ENCODE peak calls at places on chromosomes 4 and X, in seven cellular contexts. L is GM23248; Q is CD8-positive, alpha-beta memory T cell; T is mesenchymal stem cell; G is PC-9; I is mammary epithelial cell; O is upper lobe of right lung. V is an unnamed sample. For H3K4me1 and H3K27me3, the result is how much of the 10 kb centered on the place peaks cover.

GRCh38 chrX:123424546-123424945 is 240.5 kb downstream of the GRIA3 start:
- DNase-seq in L (peak), Q (no peak), T (peak), G (no peak), I (peak), O (no peak), V (no peak)

GRCh38 chr4:146308951-146309350 is 94.6 kb downstream of the REELD1 start:
- DNase-seq in L (peak), Q (no peak), T (no peak), G (no peak), I (no peak), O (no peak), V (no peak)

GRCh38 chrX:72712094-72712755 is 1.9 kb downstream of the PHKA1 start:
- DNase-seq in L (peak), Q (no peak), T (peak), G (no peak), I (no peak), O (no peak), V (no peak)

GRCh38 chr4:170047774-170048354 is 21.7 kb upstream of the MFAP3L start:
- DNase-seq in L (peak), Q (peak), T (peak), G (no peak), I (peak), O (no peak), V (no peak)

GRCh38 chrX:97563531-97564133 is 679.9 kb downstream of the RPA4 start:
- DNase-seq in L (peak), Q (peak), T (peak), G (no peak), I (peak), O (no peak), V (no peak)

GRCh38 chr4:102994803-102995202 is 24.7 kb downstream of the SLC9B1 start:
- DNase-seq in L (no peak), Q (no peak), T (no peak), G (no peak), I (peak), O (no peak), V (no peak)

GRCh38 chrX:54288277-54288676 is 69.6 kb downstream of the WNK3 start:
- DNase-seq in L (peak), Q (no peak), T (peak), G (no peak), I (no peak), O (no peak), V (no peak)

GRCh38 chrX:19776753-19777152 is 110.6 kb downstream of the SH3KBP1 start:
- DNase-seq in L (no peak), Q (peak), T (no peak), G (no peak), I (no peak), O (no peak), V (no peak)

GRCh38 chr4:99998062-99998880 is 48.2 kb upstream of the H2AZ1 start:
- DNase-seq in L (peak), Q (no peak), T (peak), G (no peak), I (peak), O (no peak), V (no peak)

GRCh38 chr4:25783943-25784342 is 78.8 kb downstream of the SEL1L3 start:
- DNase-seq in L (no peak), Q (no peak), T (no peak), G (no peak), I (no peak), O (no peak), V (no peak)

GRCh38 chr4:20944961-20945360 is 244.7 kb downstream of the PACRGL start:
- DNase-seq in L (no peak), Q (no peak), T (no peak), G (no peak), I (peak), O (no peak), V (no peak)

GRCh38 chr4:17616283-17616682 is 1.8 kb downstream of the MED28 start:
- DNase-seq in L (no peak), Q (no peak), T (no peak), G (no peak), I (no peak), O (no peak), V (no peak)

GRCh38 chr4:6153874-6154273 is 46.5 kb downstream of the JAKMIP1 start:
- DNase-seq in L (no peak), Q (no peak), T (no peak), G (no peak), I (no peak), O (no peak), V (no peak)

GRCh38 chr4:154082760-154083530 is 294.1 kb upstream of the SFRP2 start:
- DNase-seq in L (peak), Q (no peak), T (peak), G (no peak), I (peak), O (no peak), V (no peak)

GRCh38 chr4:48112017-48112667 is 21.9 kb downstream of the TXK start:
- DNase-seq in L (peak), Q (no peak), T (no peak), G (no peak), I (peak), O (no peak), V (no peak)

GRCh38 chr4:47562297-47562696 is 77.2 kb downstream of the ATP10D start:
- DNase-seq in L (no peak), Q (no peak), T (peak), G (no peak), I (no peak), O (no peak), V (no peak)

GRCh38 chr4:54395013-54395527 is 166.0 kb downstream of the PDGFRA start:
- DNase-seq in L (no peak), Q (no peak), T (no peak), G (no peak), I (no peak), O (no peak), V (no peak)

GRCh38 chrX:154652311-154653047 is 900 bp downstream of the CTAG2 start:
- DNase-seq in L (no peak), Q (no peak), T (no peak), G (no peak), I (no peak), O (no peak), V (no peak)

GRCh38 chr4:47752214-47752613 is 85.7 kb downstream of the CORIN start:
- DNase-seq in L (no peak), Q (no peak), T (no peak), G (no peak), I (no peak), O (no peak), V (no peak)

GRCh38 chrX:50198348-50198747 is 2.5 kb downstream of the AKAP4 start:
- DNase-seq in L (no peak), Q (no peak), T (no peak), G (peak), I (no peak), O (no peak), V (no peak)

GRCh38 chr4:6372649-6373525 is 99.5 kb downstream of the PPP2R2C start:
- DNase-seq in L (peak), Q (no peak), T (peak), G (peak), I (peak), O (no peak), V (no peak)

GRCh38 chrX:119410027-119410819 is 11.1 kb downstream of the SLC25A43 start:
- DNase-seq in L (peak), Q (no peak), T (peak), G (peak), I (peak), O (peak), V (no peak)

GRCh38 chrX:48794993-48795501 is 6.8 kb upstream of the HDAC6 start:
- DNase-seq in L (peak), Q (no peak), T (peak), G (peak), I (peak), O (peak), V (no peak)

GRCh38 chrX:102345916-102346315 is 93.9 kb downstream of the NXF2B start:
- DNase-seq in L (peak), Q (peak), T (peak), G (peak), I (peak), O (no peak), V (peak)

GRCh38 chr4:8194306-8195242 is 4.5 kb upstream of the SH3TC1 start:
- DNase-seq in L (no peak), Q (no peak), T (no peak), G (no peak), I (no peak), O (no peak), V (no peak)

GRCh38 chrX:19554786-19555185 is 39.5 kb upstream of the MAP3K15 start:
- DNase-seq in L (peak), Q (no peak), T (peak), G (no peak), I (peak), O (no peak), V (no peak)

GRCh38 chrX:139931646-139932076 is 1.2 kb downstream of the ATP11C start:
- DNase-seq in L (no peak), Q (no peak), T (no peak), G (no peak), I (no peak), O (no peak), V (no peak)
- H3K4me1 ChIP-seq in L (under half), Q (under half), T (under half), G (under half), I (under half), O (under half), V (under half)

GRCh38 chr4:82523179-82523578 is 38.6 kb downstream of the TMEM150C start:
- DNase-seq in L (no peak), Q (no peak), T (no peak), G (no peak), I (no peak), O (no peak), V (no peak)

GRCh38 chr4:82528074-82528473 is 33.7 kb downstream of the TMEM150C start:
- DNase-seq in L (no peak), Q (no peak), T (no peak), G (peak), I (no peak), O (no peak), V (no peak)

GRCh38 chr4:82522472-82522871 is 39.3 kb downstream of the TMEM150C start:
- DNase-seq in L (no peak), Q (no peak), T (no peak), G (no peak), I (no peak), O (no peak), V (no peak)

GRCh38 chr4:82525287-82525898 is 36.4 kb downstream of the TMEM150C start:
- DNase-seq in L (peak), Q (no peak), T (no peak), G (no peak), I (no peak), O (no peak), V (no peak)

GRCh38 chr4:82524570-82525152 is 37.1 kb downstream of the TMEM150C start:
- DNase-seq in L (no peak), Q (no peak), T (peak), G (peak), I (peak), O (no peak), V (no peak)
- H3K4me3 ChIP-seq in L (no peak), Q (no peak), T (no peak), G (no peak), I (no peak), O (no peak), V (no peak)

DNA sequence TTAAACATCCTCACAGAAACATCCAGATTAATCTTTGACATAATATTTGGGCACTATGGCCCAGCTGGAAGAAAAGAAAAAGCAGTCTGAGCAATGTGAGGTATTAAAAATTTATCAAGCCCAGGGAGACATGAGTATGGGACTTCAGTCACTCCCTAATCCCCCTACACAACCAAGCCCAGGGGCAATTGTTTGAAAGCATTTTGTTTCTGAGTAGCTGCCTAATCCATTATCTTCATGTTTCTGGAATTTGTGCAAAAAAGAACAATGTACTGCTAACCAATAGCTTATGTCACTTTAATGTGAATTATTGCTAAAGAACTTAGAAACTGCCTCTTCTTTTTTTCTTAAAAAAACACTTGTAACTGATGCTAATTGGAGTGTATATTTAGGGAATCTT is 360.7 kb downstream of the TEX13C start:
- DNase-seq in L (no peak), Q (no peak), T (no peak), G (no peak), I (no peak), O (no peak), V (no peak)
- H3K27me3 ChIP-seq in L (under half), Q (under half), T (under half), G (under half), I (under half), O (under half), V (under half)

DNA sequence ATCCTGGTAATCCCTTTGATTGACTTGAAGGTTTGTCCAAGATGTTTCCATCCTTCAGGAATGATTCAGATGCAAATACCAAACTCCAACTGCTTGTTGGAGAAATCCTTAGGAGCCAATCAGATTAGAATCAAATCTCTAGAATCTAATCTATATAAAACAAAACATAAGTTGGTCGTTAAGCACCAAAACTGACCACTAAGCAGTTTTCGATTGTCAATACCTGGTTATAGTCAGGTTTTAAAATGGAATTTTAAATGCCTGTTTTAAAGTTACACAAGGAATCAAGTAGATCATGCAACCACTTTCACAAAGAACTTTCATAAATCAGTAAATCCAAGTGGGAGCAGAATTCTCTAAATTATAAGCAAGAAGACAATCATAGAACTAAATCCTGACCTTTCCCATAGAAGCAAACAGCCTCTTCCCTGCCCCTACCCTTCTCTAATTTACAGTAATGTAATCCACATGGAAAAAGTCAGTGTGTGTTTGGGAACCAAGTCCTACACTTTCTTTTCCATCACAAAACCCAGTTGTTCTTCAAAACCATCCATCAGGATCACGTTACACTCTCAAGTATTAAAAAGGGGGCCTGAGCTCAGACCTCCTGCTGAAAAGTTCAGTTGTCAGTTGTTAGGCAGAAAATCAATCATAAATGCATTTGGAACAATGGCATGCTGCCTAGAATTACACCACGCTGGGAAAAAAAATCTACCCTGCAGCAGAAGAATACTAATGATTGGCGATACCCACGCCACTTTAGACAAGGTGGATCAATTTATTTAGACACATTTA is 236.3 kb downstream of the PARM1 start:
- DNase-seq in L (no peak), Q (no peak), T (no peak), G (no peak), I (no peak), O (no peak), V (no peak)
- H3K4me1 ChIP-seq in L (under half), Q (under half), T (under half), G (under half), I (under half), O (under half), V (under half)